ENCODE peak calls at places on chromosomes 12 and 14, in ten cellular contexts. One of them, this sample, is unnamed.

GRCh38 chr12:92290881-92291280 is 145.2 kb upstream of the BTG1 start:
- DNase-seq in cardiac muscle cell: no peak
- DNase-seq in HFF-Myc: no peak
- DNase-seq in left ventricle myocardium inferior: no peak
- DNase-seq in GM12864: no peak
- DNase-seq in BJ: no peak
- DNase-seq in WTC11: no peak
- DNase-seq in GM12865: no peak
- DNase-seq in endothelial cell: no peak
- DNase-seq in astrocyte of the spinal cord: peak; percentile 18
- DNase-seq in this sample: no peak

GRCh38 chr12:50637870-50638481 is 125.9 kb upstream of the ATF1 start:
- DNase-seq in cardiac muscle cell: peak; percentile 67
- DNase-seq in GM12864: no peak
- DNase-seq in left ventricle myocardium inferior: no peak
- DNase-seq in HFF-Myc: no peak
- DNase-seq in WTC11: no peak
- DNase-seq in BJ: no peak
- DNase-seq in astrocyte of the spinal cord: peak; percentile 71
- DNase-seq in GM12865: peak; percentile 61
- DNase-seq in endothelial cell: no peak
- DNase-seq in this sample: peak; percentile 59

GRCh38 chr14:50544911-50545310 is 12.5 kb upstream of the MAP4K5 start:
- DNase-seq in GM12864: no peak
- DNase-seq in GM12865: no peak
- DNase-seq in BJ: no peak
- DNase-seq in cardiac muscle cell: no peak
- DNase-seq in HFF-Myc: no peak
- DNase-seq in astrocyte of the spinal cord: no peak
- DNase-seq in WTC11: no peak
- DNase-seq in left ventricle myocardium inferior: no peak
- DNase-seq in endothelial cell: no peak
- DNase-seq in this sample: no peak

GRCh38 chr12:124506145-124506831 is 61.1 kb downstream of the NCOR2 start:
- DNase-seq in BJ: peak; percentile 73
- DNase-seq in WTC11: no peak
- DNase-seq in GM12864: no peak
- DNase-seq in HFF-Myc: peak; percentile 68
- DNase-seq in GM12865: no peak
- DNase-seq in endothelial cell: no peak
- DNase-seq in astrocyte of the spinal cord: peak; percentile 86
- DNase-seq in left ventricle myocardium inferior: peak; percentile 86
- DNase-seq in cardiac muscle cell: peak; percentile 89
- DNase-seq in this sample: no peak

GRCh38 chr14:52299692-52300278 is 14.3 kb upstream of the PTGER2 start:
- DNase-seq in BJ: peak; percentile 10
- DNase-seq in endothelial cell: no peak
- DNase-seq in cardiac muscle cell: peak; percentile 74
- DNase-seq in astrocyte of the spinal cord: peak; percentile 71
- DNase-seq in GM12864: peak; percentile 4
- DNase-seq in left ventricle myocardium inferior: no peak
- DNase-seq in GM12865: peak; percentile 42
- DNase-seq in HFF-Myc: no peak
- DNase-seq in WTC11: no peak
- DNase-seq in this sample: peak; percentile 57

GRCh38 chr12:52006726-52007157 is at the start of gene TAMALIN:
- DNase-seq in cardiac muscle cell: peak; percentile 85
- DNase-seq in WTC11: peak; percentile 47
- DNase-seq in astrocyte of the spinal cord: peak; percentile 47
- DNase-seq in BJ: no peak
- DNase-seq in HFF-Myc: no peak
- DNase-seq in endothelial cell: peak; percentile 75
- DNase-seq in left ventricle myocardium inferior: peak; percentile 79
- DNase-seq in GM12865: no peak
- DNase-seq in GM12864: no peak
- DNase-seq in this sample: peak; percentile 75

GRCh38 chr12:53838978-53839377 is 87.2 kb upstream of the CISTR start:
- DNase-seq in HFF-Myc: no peak
- DNase-seq in WTC11: no peak
- DNase-seq in astrocyte of the spinal cord: no peak
- DNase-seq in GM12865: no peak
- DNase-seq in endothelial cell: no peak
- DNase-seq in cardiac muscle cell: no peak
- DNase-seq in GM12864: no peak
- DNase-seq in left ventricle myocardium inferior: no peak
- DNase-seq in BJ: no peak
- DNase-seq in this sample: no peak

GRCh38 chr12:63900922-63901793 is 56.7 kb downstream of the SRGAP1 start:
- DNase-seq in GM12864: no peak
- DNase-seq in BJ: no peak
- DNase-seq in HFF-Myc: no peak
- DNase-seq in left ventricle myocardium inferior: no peak
- DNase-seq in astrocyte of the spinal cord: no peak
- DNase-seq in GM12865: no peak
- DNase-seq in cardiac muscle cell: no peak
- DNase-seq in WTC11: no peak
- DNase-seq in endothelial cell: no peak
- DNase-seq in this sample: no peak

GRCh38 chr14:61482348-61483206 is 161.2 kb downstream of the PRKCH start:
- DNase-seq in BJ: no peak
- DNase-seq in GM12864: no peak
- DNase-seq in WTC11: no peak
- DNase-seq in GM12865: no peak
- DNase-seq in astrocyte of the spinal cord: no peak
- DNase-seq in HFF-Myc: no peak
- DNase-seq in endothelial cell: no peak
- DNase-seq in left ventricle myocardium inferior: no peak
- DNase-seq in cardiac muscle cell: no peak
- DNase-seq in this sample: no peak

GRCh38 chr14:58298477-58298879 is at the start of gene ARID4A:
- DNase-seq in left ventricle myocardium inferior: peak; percentile 83
- DNase-seq in WTC11: peak; percentile 76
- DNase-seq in astrocyte of the spinal cord: no peak
- DNase-seq in endothelial cell: no peak
- DNase-seq in HFF-Myc: no peak
- DNase-seq in BJ: no peak
- DNase-seq in GM12865: no peak
- DNase-seq in GM12864: no peak
- DNase-seq in cardiac muscle cell: no peak
- DNase-seq in this sample: no peak

GRCh38 chr14:58298880-58299664 is 717 bp downstream of the ARID4A start:
- DNase-seq in BJ: no peak
- DNase-seq in GM12864: no peak
- DNase-seq in endothelial cell: peak; percentile 36
- DNase-seq in HFF-Myc: no peak
- DNase-seq in GM12865: peak; percentile 38
- DNase-seq in left ventricle myocardium inferior: peak; percentile 41
- DNase-seq in astrocyte of the spinal cord: no peak
- DNase-seq in WTC11: peak; percentile 47
- DNase-seq in cardiac muscle cell: no peak
- DNase-seq in this sample: peak; percentile 62

GRCh38 chr14:58297412-58297761 is 968 bp upstream of the ARID4A start:
- DNase-seq in GM12864: no peak
- DNase-seq in WTC11: no peak
- DNase-seq in endothelial cell: peak; percentile 46
- DNase-seq in astrocyte of the spinal cord: no peak
- DNase-seq in left ventricle myocardium inferior: no peak
- DNase-seq in GM12865: no peak
- DNase-seq in HFF-Myc: no peak
- DNase-seq in cardiac muscle cell: no peak
- DNase-seq in BJ: no peak
- DNase-seq in this sample: no peak

GRCh38 chr14:58296731-58297130 is 1.6 kb upstream of the ARID4A start:
- DNase-seq in endothelial cell: no peak
- DNase-seq in cardiac muscle cell: peak; percentile 22
- DNase-seq in left ventricle myocardium inferior: no peak
- DNase-seq in HFF-Myc: no peak
- DNase-seq in GM12865: no peak
- DNase-seq in GM12864: no peak
- DNase-seq in BJ: no peak
- DNase-seq in WTC11: no peak
- DNase-seq in astrocyte of the spinal cord: no peak
- DNase-seq in this sample: no peak

GRCh38 chr14:58297762-58298476 is 436 bp upstream of the ARID4A start:
- DNase-seq in left ventricle myocardium inferior: peak; percentile 99
- DNase-seq in astrocyte of the spinal cord: peak; percentile 100
- DNase-seq in GM12865: peak; percentile 100
- DNase-seq in HFF-Myc: peak; percentile 100
- DNase-seq in GM12864: peak; percentile 100
- DNase-seq in endothelial cell: peak; percentile 96
- DNase-seq in BJ: peak; percentile 100
- DNase-seq in cardiac muscle cell: peak; percentile 100
- DNase-seq in WTC11: peak; percentile 98
- DNase-seq in this sample: peak; percentile 95
- TF ChIP-seq CTCF in left ventricle myocardium inferior: peak; percentile 30
- TF ChIP-seq CTCF in astrocyte of the spinal cord: peak; percentile 6
- TF ChIP-seq CTCF in GM12865: no peak
- TF ChIP-seq CTCF in HFF-Myc: no peak
- TF ChIP-seq CTCF in GM12864: peak; percentile 10
- TF ChIP-seq CTCF in endothelial cell: no peak
- TF ChIP-seq CTCF in BJ: peak; percentile 3
- TF ChIP-seq CTCF in cardiac muscle cell: no peak
- TF ChIP-seq CTCF in WTC11: no peak
- TF ChIP-seq CTCF in this sample: no peak

DNA sequence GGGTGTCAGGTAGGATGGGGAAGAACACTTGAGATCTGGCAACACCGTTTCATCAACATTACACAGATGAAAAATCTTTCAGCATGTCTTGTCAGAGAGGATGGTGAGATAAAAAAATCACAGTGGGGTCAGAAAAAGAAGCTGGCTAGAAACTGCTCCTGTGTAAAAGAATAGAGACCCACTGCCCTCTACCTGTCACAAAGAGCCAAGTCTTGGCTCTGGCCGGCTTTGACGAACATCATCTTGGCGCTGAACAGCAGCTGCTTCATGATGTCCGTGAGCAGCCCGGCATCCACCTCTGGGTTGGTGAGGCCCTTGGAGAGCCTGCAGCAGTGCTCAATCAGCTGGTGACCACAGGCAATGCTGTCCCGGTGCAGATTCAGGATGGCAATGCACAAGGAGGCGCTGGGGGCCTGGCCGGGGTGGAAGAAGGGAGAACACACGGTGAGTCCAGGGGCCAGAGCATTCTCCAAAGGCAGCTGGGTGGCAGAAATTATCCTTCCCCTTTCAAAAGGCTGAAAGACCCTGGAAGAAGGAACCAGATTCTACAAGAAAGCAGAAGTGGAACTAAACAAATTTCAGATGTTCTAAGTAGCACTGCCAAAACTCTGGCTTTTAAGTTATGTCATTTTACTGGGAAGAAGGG is 50.2 kb downstream of the ZFYVE26 start:
- DNase-seq in GM12864: no peak
- DNase-seq in endothelial cell: no peak
- DNase-seq in BJ: no peak
- DNase-seq in left ventricle myocardium inferior: no peak
- DNase-seq in HFF-Myc: no peak
- DNase-seq in GM12865: no peak
- DNase-seq in WTC11: no peak
- DNase-seq in astrocyte of the spinal cord: no peak
- DNase-seq in cardiac muscle cell: no peak
- DNase-seq in this sample: no peak
- TF ChIP-seq CTCF in GM12864: no peak
- TF ChIP-seq CTCF in endothelial cell: no peak
- TF ChIP-seq CTCF in BJ: no peak
- TF ChIP-seq CTCF in left ventricle myocardium inferior: no peak
- TF ChIP-seq CTCF in HFF-Myc: no peak
- TF ChIP-seq CTCF in GM12865: no peak
- TF ChIP-seq CTCF in WTC11: no peak
- TF ChIP-seq CTCF in astrocyte of the spinal cord: no peak
- TF ChIP-seq CTCF in cardiac muscle cell: no peak
- TF ChIP-seq CTCF in this sample: no peak

GRCh38 chr12:11513288-11513687 is 117.9 kb upstream of the PRB2 start:
- DNase-seq in cardiac muscle cell: no peak
- DNase-seq in endothelial cell: peak; percentile 19
- DNase-seq in HFF-Myc: no peak
- DNase-seq in WTC11: no peak
- DNase-seq in BJ: no peak
- DNase-seq in GM12865: no peak
- DNase-seq in left ventricle myocardium inferior: no peak
- DNase-seq in astrocyte of the spinal cord: no peak
- DNase-seq in GM12864: no peak
- DNase-seq in this sample: no peak
- TF ChIP-seq CTCF in cardiac muscle cell: peak; percentile 15
- TF ChIP-seq CTCF in endothelial cell: no peak
- TF ChIP-seq CTCF in HFF-Myc: no peak
- TF ChIP-seq CTCF in WTC11: no peak
- TF ChIP-seq CTCF in BJ: no peak
- TF ChIP-seq CTCF in GM12865: peak; percentile 8
- TF ChIP-seq CTCF in left ventricle myocardium inferior: no peak
- TF ChIP-seq CTCF in astrocyte of the spinal cord: peak; percentile 1
- TF ChIP-seq CTCF in GM12864: peak; percentile 21
- TF ChIP-seq CTCF in this sample: no peak

GRCh38 chr12:70692681-70693288 is 55.6 kb upstream of the PTPRB start:
- DNase-seq in WTC11: no peak
- DNase-seq in GM12865: no peak
- DNase-seq in HFF-Myc: no peak
- DNase-seq in left ventricle myocardium inferior: no peak
- DNase-seq in GM12864: no peak
- DNase-seq in cardiac muscle cell: peak; percentile 59
- DNase-seq in astrocyte of the spinal cord: peak; percentile 29
- DNase-seq in BJ: no peak
- DNase-seq in endothelial cell: no peak
- DNase-seq in this sample: no peak
- TF ChIP-seq CTCF in WTC11: peak; percentile 29
- TF ChIP-seq CTCF in GM12865: peak; percentile 10
- TF ChIP-seq CTCF in HFF-Myc: peak; percentile 50
- TF ChIP-seq CTCF in left ventricle myocardium inferior: peak; percentile 59
- TF ChIP-seq CTCF in GM12864: peak; percentile 22
- TF ChIP-seq CTCF in cardiac muscle cell: peak; percentile 63
- TF ChIP-seq CTCF in astrocyte of the spinal cord: peak; percentile 58
- TF ChIP-seq CTCF in BJ: peak; percentile 58
- TF ChIP-seq CTCF in endothelial cell: peak; percentile 67
- TF ChIP-seq CTCF in this sample: no peak

GRCh38 chr12:130838951-130839769 is at the start of gene STX2:
- DNase-seq in astrocyte of the spinal cord: peak; percentile 79
- DNase-seq in WTC11: peak; percentile 78
- DNase-seq in BJ: no peak
- DNase-seq in left ventricle myocardium inferior: peak; percentile 90
- DNase-seq in cardiac muscle cell: peak; percentile 85
- DNase-seq in GM12864: no peak
- DNase-seq in endothelial cell: peak; percentile 92
- DNase-seq in GM12865: peak; percentile 85
- DNase-seq in HFF-Myc: peak; percentile 55
- DNase-seq in this sample: peak; percentile 97
- TF ChIP-seq CTCF in astrocyte of the spinal cord: peak; percentile 23
- TF ChIP-seq CTCF in WTC11: no peak
- TF ChIP-seq CTCF in BJ: peak; percentile 52
- TF ChIP-seq CTCF in left ventricle myocardium inferior: peak; percentile 19
- TF ChIP-seq CTCF in cardiac muscle cell: peak; percentile 52
- TF ChIP-seq CTCF in GM12864: peak; percentile 36
- TF ChIP-seq CTCF in endothelial cell: no peak
- TF ChIP-seq CTCF in GM12865: no peak
- TF ChIP-seq CTCF in HFF-Myc: peak; percentile 50
- TF ChIP-seq CTCF in this sample: peak; percentile 6

GRCh38 chr14:91354979-91355685 is 62.5 kb downstream of the CCDC88C start:
- DNase-seq in astrocyte of the spinal cord: no peak
- DNase-seq in WTC11: peak; percentile 83
- DNase-seq in GM12865: peak; percentile 74
- DNase-seq in BJ: no peak
- DNase-seq in GM12864: no peak
- DNase-seq in left ventricle myocardium inferior: no peak
- DNase-seq in HFF-Myc: no peak
- DNase-seq in endothelial cell: peak; percentile 71
- DNase-seq in cardiac muscle cell: no peak
- DNase-seq in this sample: peak; percentile 62
- TF ChIP-seq CTCF in astrocyte of the spinal cord: peak; percentile 25
- TF ChIP-seq CTCF in WTC11: peak; percentile 76
- TF ChIP-seq CTCF in GM12865: peak; percentile 85
- TF ChIP-seq CTCF in BJ: peak; percentile 16
- TF ChIP-seq CTCF in GM12864: peak; percentile 86
- TF ChIP-seq CTCF in left ventricle myocardium inferior: peak; percentile 19
- TF ChIP-seq CTCF in HFF-Myc: peak; percentile 37
- TF ChIP-seq CTCF in endothelial cell: peak; percentile 69
- TF ChIP-seq CTCF in cardiac muscle cell: peak; percentile 26
- TF ChIP-seq CTCF in this sample: peak; percentile 41